ENCODE peak calls at places on chromosomes 16 and 17, in ten cellular contexts. One of them, this sample, is unnamed.

GRCh38 chr17:60422162-60422665 is at the start of gene CHCT1:
- DNase-seq in testis: peak
- DNase-seq in adrenal gland: no peak
- DNase-seq in dorsolateral prefrontal cortex: no peak
- DNase-seq in osteoblast: peak
- DNase-seq in A549: no peak
- DNase-seq in upper lobe of right lung: peak
- DNase-seq in prostate gland: no peak
- DNase-seq in psoas muscle: no peak
- DNase-seq in colonic mucosa: no peak
- DNase-seq in this sample: no peak

GRCh38 chr16:90035902-90036301 is 16.6 kb upstream of the DBNDD1 start:
- DNase-seq in testis: no peak
- DNase-seq in adrenal gland: no peak
- DNase-seq in dorsolateral prefrontal cortex: no peak
- DNase-seq in osteoblast: no peak
- DNase-seq in A549: no peak
- DNase-seq in upper lobe of right lung: no peak
- DNase-seq in prostate gland: no peak
- DNase-seq in psoas muscle: peak
- DNase-seq in colonic mucosa: no peak
- DNase-seq in this sample: no peak

GRCh38 chr17:18262641-18263040 is 2.2 kb downstream of the MIEF2 start:
- DNase-seq in testis: no peak
- DNase-seq in adrenal gland: peak
- DNase-seq in dorsolateral prefrontal cortex: no peak
- DNase-seq in osteoblast: peak
- DNase-seq in A549: no peak
- DNase-seq in upper lobe of right lung: peak
- DNase-seq in prostate gland: no peak
- DNase-seq in psoas muscle: no peak
- DNase-seq in colonic mucosa: no peak
- DNase-seq in this sample: no peak

GRCh38 chr16:72566174-72566573 is 394.2 kb upstream of the PMFBP1 start:
- DNase-seq in testis: no peak
- DNase-seq in adrenal gland: no peak
- DNase-seq in dorsolateral prefrontal cortex: no peak
- DNase-seq in osteoblast: no peak
- DNase-seq in A549: no peak
- DNase-seq in upper lobe of right lung: no peak
- DNase-seq in prostate gland: no peak
- DNase-seq in psoas muscle: no peak
- DNase-seq in colonic mucosa: no peak
- DNase-seq in this sample: no peak

GRCh38 chr17:82385559-82386255 is 14.1 kb downstream of the UTS2R start:
- DNase-seq in testis: no peak
- DNase-seq in adrenal gland: no peak
- DNase-seq in dorsolateral prefrontal cortex: no peak
- DNase-seq in osteoblast: peak
- DNase-seq in A549: no peak
- DNase-seq in upper lobe of right lung: no peak
- DNase-seq in prostate gland: no peak
- DNase-seq in psoas muscle: no peak
- DNase-seq in colonic mucosa: no peak
- DNase-seq in this sample: no peak

GRCh38 chr17:17809527-17810373 is 27.0 kb downstream of the SREBF1 start:
- DNase-seq in testis: peak
- DNase-seq in adrenal gland: peak
- DNase-seq in dorsolateral prefrontal cortex: no peak
- DNase-seq in osteoblast: peak
- DNase-seq in A549: peak
- DNase-seq in upper lobe of right lung: peak
- DNase-seq in prostate gland: peak
- DNase-seq in psoas muscle: no peak
- DNase-seq in colonic mucosa: no peak
- DNase-seq in this sample: no peak

GRCh38 chr17:44110823-44111633 is 12.4 kb downstream of the HDAC5 start:
- DNase-seq in testis: peak
- DNase-seq in adrenal gland: peak
- DNase-seq in dorsolateral prefrontal cortex: peak
- DNase-seq in osteoblast: peak
- DNase-seq in A549: peak
- DNase-seq in upper lobe of right lung: peak
- DNase-seq in prostate gland: peak
- DNase-seq in psoas muscle: peak
- DNase-seq in colonic mucosa: peak
- DNase-seq in this sample: no peak

GRCh38 chr17:77185137-77185536 is 44.4 kb downstream of the SEC14L1 start:
- DNase-seq in testis: peak
- DNase-seq in adrenal gland: peak
- DNase-seq in dorsolateral prefrontal cortex: no peak
- DNase-seq in osteoblast: no peak
- DNase-seq in A549: no peak
- DNase-seq in upper lobe of right lung: no peak
- DNase-seq in prostate gland: no peak
- DNase-seq in psoas muscle: no peak
- DNase-seq in colonic mucosa: no peak
- DNase-seq in this sample: no peak

GRCh38 chr16:59252317-59252716 is 518.2 kb upstream of the GOT2 start:
- DNase-seq in testis: no peak
- DNase-seq in adrenal gland: no peak
- DNase-seq in dorsolateral prefrontal cortex: no peak
- DNase-seq in osteoblast: no peak
- DNase-seq in A549: peak
- DNase-seq in upper lobe of right lung: no peak
- DNase-seq in prostate gland: no peak
- DNase-seq in psoas muscle: no peak
- DNase-seq in colonic mucosa: no peak
- DNase-seq in this sample: no peak

GRCh38 chr17:51487947-51488346 is 227.6 kb downstream of the UTP18 start:
- DNase-seq in testis: peak
- DNase-seq in adrenal gland: no peak
- DNase-seq in dorsolateral prefrontal cortex: no peak
- DNase-seq in osteoblast: no peak
- DNase-seq in A549: peak
- DNase-seq in upper lobe of right lung: no peak
- DNase-seq in prostate gland: no peak
- DNase-seq in psoas muscle: no peak
- DNase-seq in colonic mucosa: no peak
- DNase-seq in this sample: no peak

GRCh38 chr16:87846705-87847466 is 22.4 kb downstream of the SLC7A5 start:
- DNase-seq in testis: no peak
- DNase-seq in adrenal gland: no peak
- DNase-seq in dorsolateral prefrontal cortex: no peak
- DNase-seq in osteoblast: peak
- DNase-seq in A549: no peak
- DNase-seq in upper lobe of right lung: no peak
- DNase-seq in prostate gland: no peak
- DNase-seq in psoas muscle: no peak
- DNase-seq in colonic mucosa: no peak
- DNase-seq in this sample: no peak
- H3K27ac ChIP-seq in testis: peak
- H3K27ac ChIP-seq in adrenal gland: no peak
- H3K27ac ChIP-seq in dorsolateral prefrontal cortex: peak
- H3K27ac ChIP-seq in osteoblast: peak
- H3K27ac ChIP-seq in A549: peak
- H3K27ac ChIP-seq in upper lobe of right lung: no peak
- H3K27ac ChIP-seq in prostate gland: no peak
- H3K27ac ChIP-seq in psoas muscle: peak
- H3K27ac ChIP-seq in colonic mucosa: no peak
- H3K27ac ChIP-seq in this sample: peak

GRCh38 chr17:74972973-74973328 is 392 bp upstream of the HID1 start:
- DNase-seq in testis: no peak
- DNase-seq in adrenal gland: no peak
- DNase-seq in dorsolateral prefrontal cortex: no peak
- DNase-seq in osteoblast: peak
- DNase-seq in A549: no peak
- DNase-seq in upper lobe of right lung: no peak
- DNase-seq in prostate gland: no peak
- DNase-seq in psoas muscle: no peak
- DNase-seq in colonic mucosa: no peak
- DNase-seq in this sample: no peak
- H3K27ac ChIP-seq in testis: no peak
- H3K27ac ChIP-seq in adrenal gland: no peak
- H3K27ac ChIP-seq in dorsolateral prefrontal cortex: peak
- H3K27ac ChIP-seq in osteoblast: no peak
- H3K27ac ChIP-seq in A549: peak
- H3K27ac ChIP-seq in upper lobe of right lung: no peak
- H3K27ac ChIP-seq in prostate gland: peak
- H3K27ac ChIP-seq in psoas muscle: no peak
- H3K27ac ChIP-seq in colonic mucosa: no peak
- H3K27ac ChIP-seq in this sample: no peak

DNA sequence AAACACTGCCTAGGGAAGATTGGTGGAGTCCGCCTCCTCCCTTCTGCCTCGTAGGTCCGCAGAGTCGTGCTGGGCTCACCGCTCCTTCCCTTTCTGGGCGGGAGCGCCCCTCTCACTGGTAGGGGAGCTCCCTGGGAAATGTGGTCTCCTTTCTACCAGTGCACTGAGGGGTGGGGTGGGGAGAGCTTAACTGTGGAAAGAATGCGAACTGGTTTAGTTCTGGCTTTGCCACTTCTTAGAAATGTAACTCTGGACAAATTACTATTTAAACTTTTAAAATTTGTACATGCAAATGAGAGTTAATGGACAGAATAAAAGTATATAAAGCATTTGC is 105.7 kb downstream of the RPTOR start:
- DNase-seq in testis: no peak
- DNase-seq in adrenal gland: no peak
- DNase-seq in dorsolateral prefrontal cortex: no peak
- DNase-seq in osteoblast: no peak
- DNase-seq in A549: no peak
- DNase-seq in upper lobe of right lung: no peak
- DNase-seq in prostate gland: no peak
- DNase-seq in psoas muscle: no peak
- DNase-seq in colonic mucosa: no peak
- DNase-seq in this sample: no peak
- H3K27ac ChIP-seq in testis: no peak
- H3K27ac ChIP-seq in adrenal gland: no peak
- H3K27ac ChIP-seq in dorsolateral prefrontal cortex: no peak
- H3K27ac ChIP-seq in osteoblast: peak
- H3K27ac ChIP-seq in A549: no peak
- H3K27ac ChIP-seq in upper lobe of right lung: no peak
- H3K27ac ChIP-seq in prostate gland: no peak
- H3K27ac ChIP-seq in psoas muscle: peak
- H3K27ac ChIP-seq in colonic mucosa: no peak
- H3K27ac ChIP-seq in this sample: peak

DNA sequence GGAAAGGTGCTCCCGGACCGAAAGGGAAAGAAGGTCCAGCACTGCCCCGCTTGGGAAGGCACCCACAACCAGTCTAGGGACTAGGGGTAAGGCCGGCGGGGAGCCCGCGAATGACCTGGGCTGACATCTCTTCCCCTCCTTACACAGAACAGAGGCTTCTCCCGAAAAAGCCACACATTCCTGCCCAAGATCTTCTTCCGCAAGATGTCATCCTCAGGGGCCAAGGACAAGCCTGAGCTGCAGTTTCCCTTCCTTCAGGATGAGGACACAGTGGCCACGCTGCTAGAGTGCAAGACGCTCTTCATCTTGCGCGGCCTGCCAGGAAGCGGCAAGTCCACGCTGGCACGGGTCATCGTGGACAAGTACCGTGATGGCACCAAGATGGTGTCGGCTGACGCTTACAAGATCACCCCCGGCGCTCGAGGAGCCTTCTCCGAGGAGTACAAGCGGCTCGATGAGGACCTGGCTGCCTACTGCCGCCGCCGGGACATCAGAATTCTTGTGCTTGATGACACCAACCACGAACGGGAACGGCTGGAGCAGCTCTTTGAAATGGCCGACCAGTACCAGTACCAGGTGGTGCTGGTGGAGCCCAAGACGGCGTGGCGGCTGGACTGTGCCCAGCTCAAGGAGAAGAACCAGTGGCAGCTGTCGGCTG is 1.5 kb downstream of the CNP start:
- DNase-seq in testis: no peak
- DNase-seq in adrenal gland: no peak
- DNase-seq in dorsolateral prefrontal cortex: no peak
- DNase-seq in osteoblast: no peak
- DNase-seq in A549: no peak
- DNase-seq in upper lobe of right lung: no peak
- DNase-seq in prostate gland: no peak
- DNase-seq in psoas muscle: peak
- DNase-seq in colonic mucosa: no peak
- DNase-seq in this sample: no peak
- H3K27ac ChIP-seq in testis: peak
- H3K27ac ChIP-seq in adrenal gland: no peak
- H3K27ac ChIP-seq in dorsolateral prefrontal cortex: peak
- H3K27ac ChIP-seq in osteoblast: peak
- H3K27ac ChIP-seq in A549: no peak
- H3K27ac ChIP-seq in upper lobe of right lung: peak
- H3K27ac ChIP-seq in prostate gland: peak
- H3K27ac ChIP-seq in psoas muscle: peak
- H3K27ac ChIP-seq in colonic mucosa: no peak
- H3K27ac ChIP-seq in this sample: no peak

GRCh38 chr16:29729116-29729521 is 16.7 kb downstream of the C16orf54 start:
- DNase-seq in testis: no peak
- DNase-seq in adrenal gland: peak
- DNase-seq in dorsolateral prefrontal cortex: no peak
- DNase-seq in osteoblast: peak
- DNase-seq in A549: peak
- DNase-seq in upper lobe of right lung: peak
- DNase-seq in prostate gland: no peak
- DNase-seq in psoas muscle: no peak
- DNase-seq in colonic mucosa: no peak
- DNase-seq in this sample: no peak
- H3K27ac ChIP-seq in testis: no peak
- H3K27ac ChIP-seq in adrenal gland: no peak
- H3K27ac ChIP-seq in dorsolateral prefrontal cortex: no peak
- H3K27ac ChIP-seq in osteoblast: no peak
- H3K27ac ChIP-seq in A549: peak
- H3K27ac ChIP-seq in upper lobe of right lung: no peak
- H3K27ac ChIP-seq in prostate gland: no peak
- H3K27ac ChIP-seq in psoas muscle: no peak
- H3K27ac ChIP-seq in colonic mucosa: no peak
- H3K27ac ChIP-seq in this sample: no peak

This sample was measured in epithelial cell of prostate.